ENCODE peak calls at places on chromosome 12, in four cellular contexts. One of them, this sample, is unnamed.

GRCh38 chr12:9615420-9616135 is 7.9 kb upstream of the KLRB1 start:
- DNase-seq in A549: no peak
- DNase-seq in endothelial cell of umbilical vein: no peak
- DNase-seq in K562: no peak
- DNase-seq in this sample: peak; percentile 56

GRCh38 chr12:59429766-59430165 is 166.1 kb upstream of the SLC16A7 start:
- DNase-seq in A549: no peak
- DNase-seq in endothelial cell of umbilical vein: no peak
- DNase-seq in K562: no peak
- DNase-seq in this sample: no peak

GRCh38 chr12:119082496-119082895 is 96.2 kb upstream of the HSPB8 start:
- DNase-seq in A549: no peak
- DNase-seq in endothelial cell of umbilical vein: no peak
- DNase-seq in K562: no peak
- DNase-seq in this sample: no peak

GRCh38 chr12:12612403-12612802 is 727 bp downstream of the CREBL2 start:
- DNase-seq in A549: peak; percentile 35
- DNase-seq in endothelial cell of umbilical vein: peak; percentile 65
- DNase-seq in K562: no peak
- DNase-seq in this sample: peak; percentile 84

GRCh38 chr12:124754949-124755800 is 108.5 kb downstream of the SCARB1 start:
- DNase-seq in A549: no peak
- DNase-seq in endothelial cell of umbilical vein: no peak
- DNase-seq in K562: no peak
- DNase-seq in this sample: peak; percentile 99

GRCh38 chr12:6547987-6548386 is 7.9 kb downstream of the IFFO1 start:
- DNase-seq in A549: peak; percentile 59
- DNase-seq in endothelial cell of umbilical vein: peak; percentile 76
- DNase-seq in K562: peak; percentile 27
- DNase-seq in this sample: no peak

GRCh38 chr12:88179436-88180014 is 37.4 kb downstream of the TMTC3 start:
- DNase-seq in A549: no peak
- DNase-seq in endothelial cell of umbilical vein: no peak
- DNase-seq in K562: no peak
- DNase-seq in this sample: no peak

GRCh38 chr12:38890102-38890501 is 15.3 kb downstream of the CPNE8 start:
- DNase-seq in A549: peak; percentile 77
- DNase-seq in endothelial cell of umbilical vein: peak; percentile 39
- DNase-seq in K562: no peak
- DNase-seq in this sample: no peak

GRCh38 chr12:15808250-15808971 is 19.2 kb upstream of the EPS8 start:
- DNase-seq in A549: no peak
- DNase-seq in endothelial cell of umbilical vein: peak; percentile 40
- DNase-seq in K562: no peak
- DNase-seq in this sample: no peak

GRCh38 chr12:48197549-48197966 is 5.5 kb downstream of the OR10AD1 start:
- DNase-seq in A549: peak; percentile 70
- DNase-seq in endothelial cell of umbilical vein: peak; percentile 62
- DNase-seq in K562: peak; percentile 28
- DNase-seq in this sample: peak; percentile 49

GRCh38 chr12:95318071-95318545 is 100.5 kb downstream of the VEZT start:
- DNase-seq in A549: peak; percentile 96
- DNase-seq in endothelial cell of umbilical vein: no peak
- DNase-seq in K562: no peak
- DNase-seq in this sample: no peak

DNA sequence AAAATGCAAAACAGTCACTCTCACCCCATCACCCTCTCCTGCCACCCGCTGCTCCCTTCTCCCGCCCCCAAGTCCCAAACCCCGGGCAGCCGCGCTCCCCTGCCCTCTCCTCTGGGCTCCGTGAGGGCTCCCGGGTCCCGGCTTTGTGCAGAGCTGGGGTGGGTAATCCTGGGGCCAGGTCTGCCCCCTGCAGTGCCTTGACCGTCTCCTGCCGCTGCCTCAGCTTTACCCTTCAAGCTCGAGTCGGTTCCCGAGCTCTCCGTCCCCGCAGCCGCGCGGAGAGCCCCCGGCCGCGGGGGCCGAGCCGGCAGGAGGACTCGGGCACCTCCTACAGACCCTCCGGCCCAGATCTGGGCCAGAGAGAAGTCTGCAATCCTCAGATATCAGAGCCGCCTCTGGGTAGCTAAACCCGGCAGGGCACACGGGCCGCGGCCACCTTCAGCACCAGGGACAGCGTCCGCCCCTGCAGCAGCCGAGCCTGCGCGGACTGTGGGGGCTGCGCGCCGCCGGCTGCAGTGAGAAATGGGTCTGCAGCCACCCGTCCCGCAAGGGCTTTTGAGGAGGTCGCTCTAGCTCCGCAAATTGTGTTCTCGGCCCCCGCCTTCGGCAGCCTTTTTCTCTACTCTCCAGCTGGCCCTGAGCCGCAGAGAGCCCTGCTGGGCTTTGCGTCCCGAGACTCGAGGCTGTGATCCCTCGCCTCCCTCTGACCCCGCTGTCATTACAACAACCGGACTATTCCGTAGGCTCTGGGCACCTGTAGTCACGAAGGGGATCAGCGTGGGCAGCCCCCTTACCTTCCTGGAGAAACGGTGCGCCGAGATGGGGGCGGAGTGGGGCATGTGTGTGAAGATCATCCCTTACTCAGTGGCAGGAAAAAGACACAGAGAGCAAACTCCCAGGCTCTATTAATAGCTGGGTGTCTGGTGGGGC is 1.2 kb downstream of the PRMT8 start:
- DNase-seq in A549: peak; percentile 38
- DNase-seq in endothelial cell of umbilical vein: peak; percentile 48
- DNase-seq in K562: peak; percentile 71
- DNase-seq in this sample: peak; percentile 60
- TF ChIP-seq CTCF in A549: no peak
- TF ChIP-seq CTCF in endothelial cell of umbilical vein: no peak
- TF ChIP-seq CTCF in K562: no peak
- TF ChIP-seq CTCF in this sample: no peak

GRCh38 chr12:57842342-57843294 is 3.9 kb downstream of the CTDSP2 start:
- DNase-seq in A549: no peak
- DNase-seq in endothelial cell of umbilical vein: no peak
- DNase-seq in K562: no peak
- DNase-seq in this sample: peak; percentile 35
- TF ChIP-seq MYC in A549: no peak
- TF ChIP-seq MYC in endothelial cell of umbilical vein: no peak
- TF ChIP-seq MYC in K562: no peak
- TF ChIP-seq MYC in this sample: no peak

DNA sequence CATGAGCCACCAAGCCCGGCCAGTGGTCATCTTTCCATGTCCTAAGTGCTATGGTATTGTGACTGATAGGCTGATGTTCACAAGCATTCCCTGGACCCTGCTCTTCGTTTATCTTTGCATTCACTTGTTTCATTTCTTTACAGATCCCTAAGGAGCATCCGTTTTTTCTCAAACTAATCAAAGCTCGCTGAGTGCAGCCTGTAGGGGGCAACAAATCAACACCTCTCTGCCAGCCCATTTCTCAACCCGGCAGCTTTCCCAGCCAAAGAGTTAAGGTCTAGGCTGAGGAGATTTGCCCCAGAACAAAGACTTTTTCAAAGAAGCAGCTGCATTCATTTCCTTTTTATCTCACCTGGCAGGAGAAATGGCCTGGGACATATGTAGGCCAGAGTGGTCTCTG is 12.1 kb downstream of the SIRT4 start:
- DNase-seq in A549: peak; percentile 51
- DNase-seq in endothelial cell of umbilical vein: peak; percentile 14
- DNase-seq in K562: peak; percentile 42
- DNase-seq in this sample: peak; percentile 45
- TF ChIP-seq CTCF in A549: peak; percentile 39
- TF ChIP-seq CTCF in endothelial cell of umbilical vein: peak; percentile 43
- TF ChIP-seq CTCF in K562: peak; percentile 36
- TF ChIP-seq CTCF in this sample: peak; percentile 69

DNA sequence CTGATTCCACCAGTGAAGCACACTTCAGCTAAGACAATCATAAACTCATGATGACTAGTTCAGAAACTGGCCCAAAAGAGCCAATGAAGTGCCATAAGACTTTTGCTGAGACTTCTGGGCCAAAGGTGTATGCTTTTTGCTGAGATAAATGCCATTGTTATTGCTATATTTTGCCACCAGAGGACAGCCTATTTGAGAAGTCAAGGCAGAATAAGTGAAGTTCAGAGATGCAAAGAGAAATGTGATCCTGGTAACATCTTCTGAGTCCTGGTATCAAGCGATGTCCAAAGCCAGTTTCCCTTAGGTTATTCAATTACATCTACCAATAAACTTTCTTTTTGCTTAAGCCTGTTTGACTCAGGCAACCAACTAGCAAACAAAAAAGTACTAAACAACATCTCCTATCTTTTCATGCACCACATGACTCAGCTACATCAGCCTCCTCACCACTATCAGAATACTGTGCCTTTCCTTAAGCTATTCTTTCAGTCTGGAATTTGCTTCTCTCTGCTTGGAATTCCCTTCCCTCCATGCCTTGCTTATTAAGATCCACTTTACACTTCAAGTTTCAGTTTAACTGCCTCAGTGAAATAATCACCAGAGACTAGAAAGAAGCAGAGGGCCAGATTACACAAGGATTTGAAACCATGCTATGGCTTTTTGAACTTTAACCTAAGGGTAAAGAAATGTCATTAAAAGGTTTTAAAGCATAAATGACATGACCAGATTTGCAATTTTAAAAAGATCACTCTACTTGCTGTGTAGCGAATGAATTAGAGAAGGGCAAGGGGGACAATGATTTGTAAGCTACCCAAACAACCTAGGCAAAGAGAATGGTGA is 14.0 kb downstream of the CRY1 start:
- DNase-seq in A549: peak; percentile 58
- DNase-seq in endothelial cell of umbilical vein: peak; percentile 53
- DNase-seq in K562: peak; percentile 20
- DNase-seq in this sample: peak; percentile 39
- TF ChIP-seq MYC in A549: no peak
- TF ChIP-seq MYC in endothelial cell of umbilical vein: no peak
- TF ChIP-seq MYC in K562: no peak
- TF ChIP-seq MYC in this sample: no peak

GRCh38 chr12:93441617-93442410 is at the start of gene UBE2N:
- DNase-seq in A549: peak; percentile 97
- DNase-seq in endothelial cell of umbilical vein: peak; percentile 96
- DNase-seq in K562: peak; percentile 94
- DNase-seq in this sample: peak; percentile 99
- TF ChIP-seq CTCF in A549: no peak
- TF ChIP-seq CTCF in endothelial cell of umbilical vein: no peak
- TF ChIP-seq CTCF in K562: peak; percentile 11
- TF ChIP-seq CTCF in this sample: no peak

DNA sequence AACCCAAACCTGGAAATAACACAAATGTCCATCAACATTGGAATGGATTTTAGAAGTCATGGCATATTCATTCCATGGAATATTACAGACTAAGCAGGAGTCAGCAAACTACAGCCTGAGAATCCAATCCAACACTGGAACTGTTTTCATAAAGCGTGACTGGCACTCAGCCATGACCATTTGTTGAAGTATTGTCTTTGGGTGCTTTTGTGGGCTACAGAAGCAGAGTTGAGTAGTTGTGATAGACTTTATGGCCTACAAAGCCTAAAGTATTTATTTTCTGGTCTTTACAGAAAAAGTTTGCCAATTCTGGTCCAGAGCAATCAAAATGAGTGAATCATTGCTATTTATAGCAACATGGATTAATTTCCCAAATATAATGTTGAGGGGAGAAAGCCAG is 34.5 kb upstream of the FRS2 start:
- DNase-seq in A549: no peak
- DNase-seq in endothelial cell of umbilical vein: no peak
- DNase-seq in K562: no peak
- DNase-seq in this sample: no peak
- TF ChIP-seq MYC in A549: no peak
- TF ChIP-seq MYC in endothelial cell of umbilical vein: no peak
- TF ChIP-seq MYC in K562: no peak
- TF ChIP-seq MYC in this sample: no peak

GRCh38 chr12:55067701-55068100 is 47.9 kb downstream of the NEUROD4 start:
- DNase-seq in A549: no peak
- DNase-seq in endothelial cell of umbilical vein: no peak
- DNase-seq in K562: no peak
- DNase-seq in this sample: no peak

GRCh38 chr12:55063291-55063690 is 43.5 kb downstream of the NEUROD4 start:
- DNase-seq in A549: no peak
- DNase-seq in endothelial cell of umbilical vein: no peak
- DNase-seq in K562: no peak
- DNase-seq in this sample: no peak

GRCh38 chr12:55072093-55072492 is 52.3 kb downstream of the NEUROD4 start:
- DNase-seq in A549: peak; percentile 62
- DNase-seq in endothelial cell of umbilical vein: peak; percentile 9
- DNase-seq in K562: no peak
- DNase-seq in this sample: peak; percentile 65

GRCh38 chr12:55073043-55074022 is 52.9 kb upstream of the OR9K2 start:
- DNase-seq in A549: peak; percentile 82
- DNase-seq in endothelial cell of umbilical vein: peak; percentile 67
- DNase-seq in K562: peak; percentile 64
- DNase-seq in this sample: peak; percentile 83

DNA sequence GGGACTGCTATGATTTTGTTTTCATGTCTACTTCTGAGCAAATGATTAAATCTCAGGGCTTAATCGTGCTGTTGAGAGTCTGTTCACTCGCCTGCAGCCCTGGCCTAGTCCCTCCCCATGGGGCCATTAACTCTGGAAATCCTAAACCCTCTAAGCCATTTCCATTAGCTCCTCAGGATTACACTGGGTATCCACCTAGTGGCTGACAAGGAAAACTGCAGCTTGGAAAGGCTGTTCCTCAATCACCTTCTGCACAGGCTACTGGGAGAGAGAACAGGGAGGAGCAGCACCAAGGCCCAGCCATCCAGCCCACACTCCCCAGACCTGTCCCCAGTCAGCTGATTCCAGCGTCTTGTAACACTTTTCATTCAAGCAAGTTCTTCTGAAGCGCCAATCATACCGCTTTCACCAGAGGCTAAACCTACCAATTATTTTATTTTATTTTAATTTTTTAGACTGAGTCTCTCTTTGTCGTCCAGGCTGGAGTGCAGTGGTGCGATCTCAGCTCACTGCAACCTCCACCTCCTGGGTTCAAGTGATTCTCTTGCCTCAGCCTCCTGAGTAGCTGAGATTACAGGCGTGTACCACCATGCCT is 48.7 kb downstream of the NEUROD4 start:
- DNase-seq in A549: peak; percentile 68
- DNase-seq in endothelial cell of umbilical vein: peak; percentile 43
- DNase-seq in K562: peak; percentile 63
- DNase-seq in this sample: peak; percentile 75
- TF ChIP-seq CTCF in A549: peak; percentile 39
- TF ChIP-seq CTCF in endothelial cell of umbilical vein: peak; percentile 77
- TF ChIP-seq CTCF in K562: peak; percentile 74
- TF ChIP-seq CTCF in this sample: peak; percentile 91

GRCh38 chr12:50086148-50086547 is 1.0 kb downstream of the SMARCD1 start:
- DNase-seq in A549: no peak
- DNase-seq in endothelial cell of umbilical vein: no peak
- DNase-seq in K562: no peak
- DNase-seq in this sample: no peak
- TF ChIP-seq MYC in A549: no peak
- TF ChIP-seq MYC in endothelial cell of umbilical vein: no peak
- TF ChIP-seq MYC in K562: no peak
- TF ChIP-seq MYC in this sample: no peak

GRCh38 chr12:64544371-64544770 is 65.9 kb upstream of the RASSF3 start:
- DNase-seq in A549: no peak
- DNase-seq in endothelial cell of umbilical vein: no peak
- DNase-seq in K562: no peak
- DNase-seq in this sample: no peak
- TF ChIP-seq CTCF in A549: no peak
- TF ChIP-seq CTCF in endothelial cell of umbilical vein: no peak
- TF ChIP-seq CTCF in K562: no peak
- TF ChIP-seq CTCF in this sample: no peak

This sample was measured in NB4.